ENCODE peak calls at places on chromosome 20, in nine cellular contexts. E is neural progenitor cell, P is endothelial cell of umbilical vein, T is heart right ventricle, S is A549, W is tibial nerve, K is mammary epithelial cell, Q is OCI-LY7, R is PC-3. G is an unnamed sample. For H3K4me1, the result is how much of the 10 kb centered on the place peaks cover.

GRCh38 chr20:54379893-54380292 is 95.5 kb upstream of the DOK5 start:
- DNase-seq in S (no peak), R (no peak), W (no peak), P (no peak), T (no peak), E (no peak), K (no peak), Q (no peak), G (no peak)

GRCh38 chr20:61525781-61526431 is 273.8 kb downstream of the CDH4 start:
- DNase-seq in E (peak), W (no peak), S (no peak), R (no peak), T (no peak), K (no peak), Q (no peak), P (no peak), G (peak)

GRCh38 chr20:20073851-20074252 is 21.5 kb downstream of the CFAP61 start:
- DNase-seq in W (no peak), P (no peak), K (no peak), R (no peak), Q (no peak), S (no peak), E (no peak), T (no peak), G (no peak)

GRCh38 chr20:62734336-62734735 is 25.7 kb downstream of the NTSR1 start:
- DNase-seq in R (no peak), T (no peak), E (no peak), Q (no peak), K (no peak), P (no peak), S (no peak), W (no peak), G (no peak)

GRCh38 chr20:35461620-35462019 is 6.2 kb downstream of the CEP250 start:
- DNase-seq in W (no peak), S (no peak), T (no peak), R (no peak), P (peak), E (no peak), K (no peak), Q (no peak), G (peak)

GRCh38 chr20:16844406-16844805 is 96.2 kb downstream of the OTOR start:
- DNase-seq in S (no peak), Q (no peak), W (no peak), T (no peak), P (no peak), R (no peak), E (no peak), K (no peak), G (no peak)

GRCh38 chr20:10670521-10671220 is 3.1 kb downstream of the JAG1 start:
- DNase-seq in T (peak), K (no peak), R (no peak), W (no peak), P (peak), Q (peak), E (no peak), S (no peak), G (peak)

GRCh38 chr20:20594171-20594530 is 118.3 kb downstream of the RALGAPA2 start:
- DNase-seq in T (no peak), E (peak), S (peak), W (peak), Q (peak), K (no peak), R (peak), P (peak), G (peak)

GRCh38 chr20:37983286-37983685 is 50.0 kb downstream of the TTI1 start:
- DNase-seq in S (no peak), W (no peak), P (no peak), K (no peak), T (no peak), E (no peak), Q (no peak), R (no peak), G (no peak)

GRCh38 chr20:58352454-58352853 is 36.6 kb upstream of the VAPB start:
- DNase-seq in E (no peak), R (no peak), S (no peak), P (no peak), Q (no peak), T (no peak), K (no peak), W (no peak), G (no peak)

GRCh38 chr20:48945840-48946514 is 24.5 kb downstream of the ARFGEF2 start:
- DNase-seq in K (peak), Q (no peak), R (peak), E (no peak), S (peak), P (peak), W (no peak), T (no peak), G (no peak)

GRCh38 chr20:48975955-48976354 is 54.4 kb downstream of the ARFGEF2 start:
- DNase-seq in E (no peak), Q (no peak), W (no peak), R (no peak), S (no peak), T (no peak), P (peak), K (no peak), G (no peak)

GRCh38 chr20:25274481-25274880 is 26.6 kb downstream of the PYGB start:
- DNase-seq in E (no peak), S (no peak), P (no peak), Q (no peak), W (no peak), K (no peak), R (no peak), T (peak), G (no peak)

GRCh38 chr20:47027042-47027441 is 132.4 kb downstream of the EYA2 start:
- DNase-seq in W (no peak), R (peak), P (no peak), K (no peak), T (no peak), E (no peak), Q (no peak), S (no peak), G (no peak)

GRCh38 chr20:4445780-4446179 is 275.9 kb upstream of the PRND start:
- DNase-seq in P (no peak), Q (no peak), W (no peak), S (no peak), R (no peak), T (no peak), K (no peak), E (no peak), G (no peak)

GRCh38 chr20:208937-209566 is 18.0 kb upstream of the DEFB129 start:
- DNase-seq in W (no peak), R (peak), P (peak), K (peak), E (peak), T (peak), Q (peak), S (peak), G (peak)

GRCh38 chr20:3316131-3316530 is 77.1 kb upstream of the SLC4A11 start:
- DNase-seq in P (no peak), Q (no peak), E (no peak), S (no peak), T (peak), R (no peak), W (peak), K (no peak), G (peak)

GRCh38 chr20:11891827-11892521 is 25.7 kb upstream of the BTBD3 start:
- DNase-seq in S (peak), W (peak), T (peak), K (peak), Q (no peak), P (peak), E (peak), R (peak), G (peak)

GRCh38 chr20:58661298-58662141 is 10.4 kb downstream of the STX16 start:
- DNase-seq in W (no peak), K (no peak), S (no peak), T (no peak), R (no peak), Q (peak), P (peak), E (no peak), G (no peak)

GRCh38 chr20:13299401-13299800 is 78.3 kb downstream of the ISM1 start:
- DNase-seq in P (no peak), Q (no peak), K (no peak), S (no peak), T (no peak), R (no peak), W (no peak), E (no peak), G (no peak)

GRCh38 chr20:13296070-13296469 is 75.0 kb downstream of the ISM1 start:
- DNase-seq in P (no peak), T (no peak), R (no peak), W (no peak), Q (no peak), S (no peak), K (no peak), E (no peak), G (no peak)

GRCh38 chr20:13297105-13297899 is 76.2 kb downstream of the ISM1 start:
- DNase-seq in K (no peak), E (no peak), Q (no peak), S (no peak), T (no peak), P (no peak), R (no peak), W (no peak), G (no peak)

GRCh38 chr20:13301596-13301995 is 80.5 kb downstream of the ISM1 start:
- DNase-seq in S (no peak), T (no peak), E (no peak), Q (no peak), W (no peak), R (no peak), K (peak), P (no peak), G (no peak)

DNA sequence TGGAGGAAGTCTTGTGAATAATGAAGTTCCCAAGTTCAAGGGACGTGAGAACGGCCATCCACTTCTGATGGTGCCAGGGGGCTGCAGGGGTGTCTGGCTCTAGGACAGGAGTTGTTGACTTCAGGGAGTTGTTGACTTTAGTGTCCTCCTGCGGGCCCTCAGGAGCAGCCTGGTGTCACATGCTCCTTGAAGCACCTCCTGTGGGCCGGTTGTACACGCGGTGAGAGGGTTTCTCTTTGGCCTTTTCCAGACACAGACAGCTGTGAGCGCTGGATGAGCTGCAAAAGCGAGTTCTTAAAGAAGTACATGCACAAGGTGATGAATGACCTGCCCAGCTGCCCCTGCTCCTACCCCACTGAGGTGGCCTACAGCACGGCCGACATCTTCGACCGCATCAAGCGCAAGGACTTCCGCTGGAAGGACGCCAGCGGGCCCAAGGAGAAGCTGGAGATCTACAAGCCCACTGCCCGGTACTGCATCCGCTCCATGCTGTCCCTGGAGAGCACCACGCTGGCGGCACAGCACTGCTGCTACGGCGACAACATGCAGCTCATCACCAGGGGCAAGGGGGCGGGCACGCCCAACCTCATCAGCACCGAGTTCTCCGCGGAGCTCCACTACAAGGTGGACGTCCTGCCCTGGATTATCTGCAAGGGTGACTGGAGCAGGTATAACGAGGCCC is 77.8 kb downstream of the ISM1 start:
- DNase-seq in K (no peak), T (no peak), Q (no peak), E (no peak), R (no peak), W (no peak), S (no peak), P (no peak), G (no peak)
- H3K27ac ChIP-seq in K (no peak), T (no peak), Q (no peak), E (no peak), R (no peak), W (no peak), S (no peak), P (no peak), G (no peak)

DNA sequence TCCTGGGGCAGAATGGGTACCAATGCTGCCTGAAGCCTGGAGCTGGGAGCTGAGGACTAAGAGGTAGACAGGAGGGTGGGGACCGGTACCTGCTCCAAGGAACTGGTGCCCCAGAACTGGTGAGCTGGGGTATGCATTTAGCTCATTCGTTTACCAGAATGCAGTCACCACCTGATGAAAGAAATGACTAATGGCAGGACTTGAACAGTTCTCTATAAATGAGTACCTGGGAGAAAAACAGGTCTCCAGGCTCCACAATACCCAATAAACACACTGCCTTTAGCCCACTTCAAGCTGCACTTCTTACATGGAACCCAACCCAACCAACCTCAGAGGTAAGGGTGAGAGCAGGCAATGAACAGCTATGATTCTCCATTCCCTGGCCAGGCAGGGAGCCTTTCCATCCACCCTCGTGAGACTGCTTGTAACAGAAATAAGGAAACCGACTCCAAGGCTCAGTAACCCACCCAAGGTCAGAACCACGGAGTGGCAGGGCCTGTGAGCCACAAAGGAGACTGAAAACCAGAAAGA is 15.4 kb downstream of the FKBP1A start:
- DNase-seq in S (no peak), Q (no peak), R (peak), K (peak), W (no peak), T (no peak), E (no peak), P (peak), G (no peak)
- H3K4me1 ChIP-seq in S (under half), Q (under half), R (half or more), K (half or more), W (half or more), T (half or more), E (under half), P (half or more), G (under half)

GRCh38 chr20:50635676-50636600 is 55.4 kb downstream of the RIPOR3 start:
- DNase-seq in K (no peak), R (peak), Q (peak), W (peak), S (peak), P (peak), E (peak), T (peak), G (peak)
- H3K4me3 ChIP-seq in K (no peak), R (peak), Q (no peak), W (no peak), S (peak), P (no peak), E (no peak), T (peak), G (no peak)

GRCh38 chr20:45340236-45340847 is 7.9 kb downstream of the SDC4 start:
- DNase-seq in S (no peak), P (no peak), Q (no peak), K (peak), E (no peak), R (no peak), W (no peak), T (no peak), G (no peak)

GRCh38 chr20:45337367-45338120 is 10.7 kb downstream of the SDC4 start:
- DNase-seq in Q (no peak), R (peak), S (peak), W (no peak), P (no peak), K (peak), E (no peak), T (peak), G (peak)

GRCh38 chr20:45339799-45340198 is 8.4 kb downstream of the SDC4 start:
- DNase-seq in P (no peak), W (no peak), T (no peak), S (no peak), Q (peak), K (no peak), R (no peak), E (no peak), G (no peak)

GRCh38 chr20:45338121-45339030 is 9.8 kb downstream of the SDC4 start:
- DNase-seq in R (no peak), P (no peak), K (no peak), Q (no peak), S (no peak), T (no peak), E (no peak), W (no peak), G (no peak)

GRCh38 chr20:45339084-45339483 is 9.1 kb downstream of the SDC4 start:
- DNase-seq in Q (no peak), W (no peak), T (no peak), S (no peak), K (peak), R (no peak), P (no peak), E (no peak), G (no peak)
- H3K27ac ChIP-seq in Q (no peak), W (peak), T (peak), S (peak), K (peak), R (peak), P (no peak), E (no peak), G (peak)

GRCh38 chr20:59723108-59723500 is 118.8 kb downstream of the PHACTR3 start:
- DNase-seq in K (no peak), S (no peak), E (no peak), P (no peak), W (peak), R (no peak), T (no peak), Q (no peak), G (no peak)

GRCh38 chr20:59721386-59721785 is 117.0 kb downstream of the PHACTR3 start:
- DNase-seq in Q (no peak), W (no peak), K (no peak), E (no peak), S (no peak), R (no peak), P (no peak), T (no peak), G (no peak)

GRCh38 chr20:59720013-59720412 is 115.7 kb downstream of the PHACTR3 start:
- DNase-seq in W (no peak), S (no peak), Q (no peak), T (no peak), K (no peak), E (no peak), R (no peak), P (no peak), G (no peak)

GRCh38 chr20:59718071-59718470 is 113.7 kb downstream of the PHACTR3 start:
- DNase-seq in S (no peak), R (no peak), W (no peak), K (no peak), E (no peak), T (no peak), Q (no peak), P (no peak), G (no peak)

GRCh38 chr20:59718681-59719080 is 114.3 kb downstream of the PHACTR3 start:
- DNase-seq in T (no peak), P (no peak), R (no peak), W (no peak), S (no peak), K (no peak), Q (no peak), E (no peak), G (no peak)
- H3K4me1 ChIP-seq in T (under half), P (under half), R (under half), W (under half), S (under half), K (under half), Q (under half), E (under half), G (under half)